ENCODE peak calls at places on chromosome 12, in four cellular contexts. Z is fibroblast of the aortic adventitia, E is skeletal muscle cell, M is small intestine. D is an unnamed sample.

GRCh38 chr12:109447482-109447881 is 29.6 kb downstream of the KCTD10 start:
- DNase-seq in Z (no peak), E (no peak), M (no peak), D (no peak)

GRCh38 chr12:58148405-58148804 is 207.0 kb downstream of the ATP23 start:
- DNase-seq in Z (peak; percentile 19), E (peak; percentile 17), M (no peak), D (no peak)

GRCh38 chr12:125003021-125003420 is 9.6 kb downstream of the BRI3BP start:
- DNase-seq in Z (no peak), E (no peak), M (no peak), D (no peak)

GRCh38 chr12:14567311-14568195 is at the start of gene PLBD1:
- DNase-seq in Z (peak; percentile 52), E (no peak), M (peak; percentile 58), D (peak; percentile 55)

GRCh38 chr12:72271741-72272661 is at the start of gene TRHDE:
- DNase-seq in Z (peak; percentile 18), E (no peak), M (peak; percentile 5), D (no peak)

GRCh38 chr12:120783197-120783596 is 57.6 kb downstream of the ACADS start:
- DNase-seq in Z (peak; percentile 23), E (peak; percentile 31), M (no peak), D (no peak)

GRCh38 chr12:1474059-1474537 is 120.3 kb downstream of the FBXL14 start:
- DNase-seq in Z (peak; percentile 92), E (peak; percentile 96), M (no peak), D (no peak)

GRCh38 chr12:79487386-79488110 is 203.2 kb downstream of the PAWR start:
- DNase-seq in Z (no peak), E (no peak), M (no peak), D (no peak)

GRCh38 chr12:32896438-32897275 is at the start of gene PKP2:
- DNase-seq in Z (no peak), E (no peak), M (peak; percentile 95), D (peak; percentile 19)

GRCh38 chr12:34333337-34333736 is 311.0 kb downstream of the ALG10 start:
- DNase-seq in Z (no peak), E (no peak), M (no peak), D (no peak)

GRCh38 chr12:129659927-129660326 is 243.9 kb downstream of the TMEM132D start:
- DNase-seq in Z (no peak), E (peak; percentile 51), M (no peak), D (no peak)

GRCh38 chr12:131194166-131194565 is 240.5 kb downstream of the ADGRD1 start:
- DNase-seq in Z (no peak), E (no peak), M (no peak), D (no peak)

GRCh38 chr12:61923152-61923551 is 337.1 kb upstream of the USP15 start:
- DNase-seq in Z (no peak), E (no peak), M (no peak), D (no peak)

GRCh38 chr12:3882896-3883564 is 9.8 kb upstream of the PARP11 start:
- DNase-seq in Z (peak; percentile 22), E (no peak), M (peak; percentile 37), D (no peak)

GRCh38 chr12:12990700-12991468 is 9.2 kb downstream of the HEBP1 start:
- DNase-seq in Z (no peak), E (no peak), M (no peak), D (no peak)

GRCh38 chr12:85041395-85041794 is 5.2 kb downstream of the LRRIQ1 start:
- DNase-seq in Z (no peak), E (no peak), M (no peak), D (no peak)

GRCh38 chr12:107057071-107057834 is 36.1 kb downstream of the CRY1 start:
- DNase-seq in Z (peak; percentile 82), E (no peak), M (peak; percentile 33), D (no peak)

GRCh38 chr12:121127501-121127900 is 5.2 kb upstream of the P2RX7 start:
- DNase-seq in Z (no peak), E (no peak), M (no peak), D (no peak)

GRCh38 chr12:55915481-55915856 is 12.2 kb downstream of the PYM1 start:
- DNase-seq in Z (no peak), E (no peak), M (no peak), D (no peak)

GRCh38 chr12:80837342-80837978 is 100.3 kb downstream of the LIN7A start:
- DNase-seq in Z (peak; percentile 76), E (peak; percentile 32), M (peak; percentile 11), D (no peak)

GRCh38 chr12:4001031-4001430 is 127.8 kb upstream of the PARP11 start:
- DNase-seq in Z (no peak), E (no peak), M (no peak), D (no peak)

GRCh38 chr12:10618338-10618987 is 5.1 kb upstream of the MAGOHB start:
- DNase-seq in Z (peak; percentile 74), E (peak; percentile 61), M (no peak), D (no peak)

GRCh38 chr12:64016521-64016920 is 172.0 kb downstream of the SRGAP1 start:
- DNase-seq in Z (no peak), E (no peak), M (no peak), D (no peak)

GRCh38 chr12:5587701-5588100 is 155.8 kb downstream of the NTF3 start:
- DNase-seq in Z (no peak), E (no peak), M (no peak), D (no peak)

GRCh38 chr12:76226397-76226796 is 121.8 kb downstream of the BBS10 start:
- DNase-seq in Z (peak; percentile 92), E (peak; percentile 31), M (no peak), D (no peak)

GRCh38 chr12:131221946-131222249 is 268.2 kb downstream of the ADGRD1 start:
- DNase-seq in Z (no peak), E (no peak), M (peak; percentile 36), D (no peak)

GRCh38 chr12:132439333-132439904 is 50.5 kb upstream of the FBRSL1 start:
- DNase-seq in Z (no peak), E (no peak), M (no peak), D (no peak)

GRCh38 chr12:10753066-10753465 is 29.9 kb upstream of the YBX3 start:
- DNase-seq in Z (peak; percentile 9), E (peak; percentile 61), M (no peak), D (no peak)

DNA sequence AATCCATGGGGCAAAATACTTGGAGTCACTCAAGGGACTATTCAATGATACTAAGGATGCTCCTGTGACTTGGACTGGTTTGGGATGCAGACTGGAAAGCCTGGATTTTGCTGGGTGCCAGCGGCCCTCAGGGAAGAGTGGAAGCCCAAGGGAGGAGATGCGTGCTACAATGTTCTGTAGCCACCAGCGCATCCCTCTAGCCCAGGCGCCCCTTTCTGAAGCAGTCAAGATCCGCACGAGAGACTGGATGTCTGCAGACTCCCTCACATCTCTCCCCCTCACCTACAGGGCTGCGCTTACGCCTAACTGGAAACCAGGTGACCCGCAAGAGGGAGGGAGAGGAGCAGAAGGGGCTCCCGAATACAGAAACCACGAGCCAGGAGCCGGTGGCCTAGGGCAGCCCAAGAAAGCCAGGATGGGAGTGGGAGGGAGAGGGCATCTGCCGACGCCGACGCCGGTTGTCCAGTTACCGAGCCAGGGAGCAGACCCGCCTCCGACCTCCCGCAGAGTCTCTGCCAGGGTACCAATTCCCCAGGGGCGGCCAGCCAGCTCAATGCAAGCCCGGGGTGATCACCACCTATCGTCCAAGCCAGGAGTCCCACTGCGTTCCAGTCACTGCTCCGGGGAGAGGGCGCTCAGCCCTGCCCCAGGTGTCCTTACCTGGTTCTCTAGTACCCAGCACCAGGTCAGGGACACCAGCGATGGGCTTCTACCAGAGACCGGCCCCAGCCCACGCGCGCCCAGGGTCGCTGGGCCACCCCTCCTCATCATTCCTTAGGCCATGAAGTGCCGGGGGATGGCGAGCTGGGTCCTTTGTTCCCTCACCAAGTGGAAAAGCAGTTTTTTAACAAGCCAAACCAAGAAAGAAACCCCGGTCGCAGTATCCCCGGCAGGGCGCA is 1.2 kb downstream of the NTN4 start:
- DNase-seq in Z (no peak), E (no peak), M (peak; percentile 15), D (no peak)
- H3K4me3 ChIP-seq in Z (peak overlapping the region; percentile 81), E (peak overlapping the region; percentile 70), M (peak overlapping the region; percentile 66), D (peak overlapping the region; percentile 65)

DNA sequence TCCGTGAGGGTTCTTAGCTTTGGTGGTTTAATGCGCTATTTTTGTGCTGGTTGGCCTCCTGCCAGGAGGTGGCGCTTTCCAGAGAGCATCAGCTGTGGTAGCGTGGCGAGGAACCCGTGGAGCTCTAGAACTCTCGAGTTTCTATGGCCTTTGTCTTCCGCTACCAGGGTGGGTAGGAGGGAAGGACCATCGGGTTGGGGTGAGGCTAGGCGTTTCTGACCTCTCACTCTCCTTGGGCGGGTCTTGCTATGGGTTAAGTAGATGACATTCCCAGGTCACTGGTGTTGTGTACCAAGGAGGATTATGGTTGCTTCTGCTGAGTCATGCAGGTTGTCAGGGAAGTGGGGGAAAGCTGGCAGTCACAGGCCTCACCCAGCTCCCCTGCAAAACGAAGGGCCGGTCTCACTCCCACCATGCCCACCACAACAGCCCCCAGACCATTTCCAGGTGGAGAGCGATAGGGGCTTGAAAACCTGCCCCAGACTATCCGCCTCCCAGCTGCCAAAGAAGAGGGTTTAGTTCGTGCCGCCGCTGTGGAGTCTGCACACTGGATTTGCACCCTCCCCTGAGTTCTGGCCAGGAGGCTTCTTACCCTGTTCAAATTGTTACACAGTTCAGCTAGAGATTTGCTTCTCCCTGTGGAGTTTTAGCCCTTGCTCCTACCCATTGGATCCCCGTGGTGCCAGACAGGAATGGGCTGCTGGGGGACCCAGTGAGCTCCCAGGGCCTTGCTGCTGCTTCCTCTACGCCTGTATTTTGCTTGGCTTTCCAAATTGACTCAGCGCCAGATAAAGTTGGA is 21.9 kb downstream of the RNFT2 start:
- DNase-seq in Z (peak; percentile 51), E (no peak), M (peak; percentile 7), D (no peak)
- H3K4me3 ChIP-seq in Z (no peak overlapping the region), E (no peak overlapping the region), M (no peak overlapping the region), D (no peak overlapping the region)

GRCh38 chr12:100652488-100652887 is 79.0 kb downstream of the GAS2L3 start:
- DNase-seq in Z (no peak), E (no peak), M (no peak), D (no peak)
- H3K4me3 ChIP-seq in Z (no peak overlapping the region), E (no peak overlapping the region), M (no peak overlapping the region), D (no peak overlapping the region)

GRCh38 chr12:54603872-54604271 is 15.4 kb upstream of the PPP1R1A start:
- DNase-seq in Z (no peak), E (no peak), M (no peak), D (no peak)
- H3K4me3 ChIP-seq in Z (no peak overlapping the region), E (no peak overlapping the region), M (no peak overlapping the region), D (no peak overlapping the region)

DNA sequence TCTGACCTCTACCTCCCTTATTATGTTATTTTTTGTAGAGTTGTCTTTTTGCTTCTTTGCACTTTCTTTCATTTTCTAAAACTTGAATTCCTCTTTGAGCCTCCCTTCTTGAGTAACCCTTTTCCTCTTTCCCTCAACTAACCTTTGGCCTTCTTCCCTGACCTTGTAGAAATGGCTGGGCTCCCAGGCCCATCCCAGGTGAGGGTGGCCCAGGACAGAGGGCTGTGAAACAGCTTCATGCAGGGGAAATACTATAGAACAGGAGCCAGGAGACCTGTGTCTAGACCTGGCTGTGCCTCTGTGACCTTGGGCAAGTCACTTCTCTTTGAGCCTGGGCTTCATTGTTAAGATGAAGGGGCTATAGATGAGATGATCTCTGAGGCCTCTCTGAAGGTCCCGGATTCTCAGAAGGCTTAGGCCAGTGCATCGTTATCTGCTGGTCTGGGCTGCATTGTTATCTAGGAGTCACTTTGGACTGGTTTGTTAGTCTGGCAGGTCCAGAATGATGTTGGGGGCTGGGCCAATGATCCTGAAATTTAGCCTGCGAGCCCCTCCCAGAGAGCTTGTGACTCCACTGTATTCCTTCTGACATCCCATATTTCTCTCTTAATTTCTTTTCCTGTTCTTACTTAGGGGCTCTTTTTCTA is 2.2 kb downstream of the ATN1 start:
- DNase-seq in Z (no peak), E (no peak), M (peak; percentile 47), D (no peak)
- H3K4me3 ChIP-seq in Z (peak overlapping the region; percentile 86), E (peak overlapping the region; percentile 85), M (peak overlapping the region; percentile 82), D (peak overlapping the region; percentile 84)

D was measured in gastrocnemius medialis.